ENCODE peak calls at places on chromosomes 2 and 18, in six cellular contexts. U is psoas muscle, O is lower lobe of right lung, V is OCI-LY7, I is endothelial cell, L is IMR-90. X is an unnamed sample.

GRCh38 chr18:48838166-48838775 is 112.5 kb downstream of the SMAD7 start:
- DNase-seq in V (no peak), U (peak), I (no peak), L (no peak), O (peak), X (no peak)

GRCh38 chr2:75098856-75099255 is 100.5 kb downstream of the TACR1 start:
- DNase-seq in I (peak), V (peak), O (no peak), U (no peak), L (peak), X (no peak)

GRCh38 chr2:56047136-56047535 is 123.6 kb upstream of the EFEMP1 start:
- DNase-seq in L (no peak), U (no peak), O (no peak), V (no peak), I (no peak), X (no peak)

GRCh38 chr2:151063271-151063670 is 198.4 kb downstream of the RBM43 start:
- DNase-seq in U (no peak), O (no peak), I (no peak), L (peak), V (no peak), X (no peak)

GRCh38 chr18:9681217-9681616 is 26.9 kb upstream of the RAB31 start:
- DNase-seq in U (no peak), L (no peak), O (no peak), I (no peak), V (no peak), X (no peak)

GRCh38 chr2:200742426-200742825 is 69.3 kb upstream of the BZW1 start:
- DNase-seq in V (no peak), O (peak), L (no peak), U (peak), I (no peak), X (no peak)

GRCh38 chr2:74188018-74188601 is 9.4 kb upstream of the MOB1A start:
- DNase-seq in L (peak), I (no peak), O (no peak), V (no peak), U (peak), X (no peak)

GRCh38 chr18:44799422-44800421 is 119.0 kb downstream of the SETBP1 start:
- DNase-seq in O (no peak), I (no peak), V (peak), L (no peak), U (no peak), X (no peak)

GRCh38 chr2:165219491-165219890 is 15.6 kb upstream of the SCN3A start:
- DNase-seq in I (no peak), O (no peak), V (no peak), U (no peak), L (no peak), X (no peak)

GRCh38 chr18:3824101-3824500 is 374.1 kb downstream of the TGIF1 start:
- DNase-seq in V (no peak), O (no peak), I (no peak), L (no peak), U (no peak), X (no peak)

GRCh38 chr2:190947139-190947538 is 66.5 kb downstream of the GLS start:
- DNase-seq in U (no peak), O (no peak), I (no peak), L (peak), V (no peak), X (no peak)

GRCh38 chr2:178679891-178680290 is 127.3 kb downstream of the TTN start:
- DNase-seq in O (no peak), V (no peak), L (no peak), U (no peak), I (no peak), X (no peak)

GRCh38 chr2:144162652-144163051 is 357.3 kb downstream of the ZEB2 start:
- DNase-seq in U (no peak), L (no peak), I (peak), V (peak), O (no peak), X (no peak)

GRCh38 chr2:1855150-1855549 is 110.8 kb upstream of the PXDN start:
- DNase-seq in V (no peak), L (no peak), U (no peak), I (peak), O (no peak), X (no peak)

GRCh38 chr2:88329815-88330603 is 122.5 kb downstream of the FOXI3 start:
- DNase-seq in L (peak), U (no peak), O (no peak), I (no peak), V (no peak), X (no peak)

GRCh38 chr2:242040303-242040655 is 170.8 kb downstream of the RTP5 start:
- DNase-seq in I (no peak), V (no peak), O (no peak), U (peak), L (no peak), X (no peak)

GRCh38 chr2:2635025-2635528 is 304.0 kb upstream of the MYT1L start:
- DNase-seq in I (no peak), U (no peak), O (no peak), V (no peak), L (no peak), X (no peak)

GRCh38 chr2:20619624-20620024 is 31.3 kb downstream of the HS1BP3 start:
- DNase-seq in U (peak), I (no peak), L (no peak), O (peak), V (no peak), X (no peak)

GRCh38 chr18:14927701-14928100 is 179.7 kb downstream of the ANKRD30B start:
- DNase-seq in I (no peak), V (no peak), O (no peak), L (no peak), U (no peak), X (no peak)

GRCh38 chr2:105269426-105269825 is 27.9 kb downstream of the GPR45 start:
- DNase-seq in I (no peak), V (no peak), O (no peak), L (no peak), U (no peak), X (no peak)

GRCh38 chr2:181904022-181904632 is 12.6 kb downstream of the ITPRID2 start:
- DNase-seq in O (no peak), L (peak), U (no peak), V (peak), I (peak), X (no peak)

GRCh38 chr2:134362152-134362653 is 108.3 kb downstream of the MGAT5 start:
- DNase-seq in U (no peak), L (no peak), V (no peak), I (no peak), O (no peak), X (no peak)

GRCh38 chr2:176161041-176161785 is 4.1 kb downstream of the HOXD3 start:
- DNase-seq in O (no peak), I (no peak), U (no peak), V (no peak), L (no peak), X (no peak)

GRCh38 chr2:235634435-235635152 is 140.8 kb downstream of the AGAP1 start:
- DNase-seq in O (no peak), U (peak), L (peak), I (no peak), V (no peak), X (no peak)

GRCh38 chr18:6994719-6995430 is 122.7 kb downstream of the LAMA1 start:
- DNase-seq in I (no peak), O (no peak), L (no peak), V (no peak), U (no peak), X (no peak)

GRCh38 chr18:49856531-49856930 is 43.2 kb upstream of the ACAA2 start:
- DNase-seq in V (no peak), I (no peak), L (no peak), O (no peak), U (no peak), X (no peak)

GRCh38 chr2:3766824-3767223 is 63.4 kb downstream of the DCDC2C start:
- DNase-seq in O (no peak), I (no peak), U (no peak), L (no peak), V (no peak), X (no peak)

GRCh38 chr2:46634905-46635304 is 155.5 kb downstream of the TMEM247 start:
- DNase-seq in L (no peak), I (no peak), U (no peak), V (no peak), O (no peak), X (no peak)

GRCh38 chr2:236449167-236449586 is 120.4 kb upstream of the ACKR3 start:
- DNase-seq in V (no peak), U (no peak), O (no peak), L (no peak), I (no peak), X (no peak)

GRCh38 chr2:28729698-28730097 is 21.9 kb upstream of the PPP1CB start:
- DNase-seq in U (no peak), L (peak), O (no peak), V (no peak), I (no peak), X (no peak)

GRCh38 chr18:48278081-48278480 is 131.1 kb downstream of the ZBTB7C start:
- DNase-seq in I (no peak), L (no peak), U (no peak), V (no peak), O (no peak), X (no peak)

GRCh38 chr18:21682276-21683051 is 22.1 kb downstream of the ABHD3 start:
- DNase-seq in I (no peak), O (no peak), L (peak), V (peak), U (no peak), X (no peak)

GRCh38 chr2:27249077-27249890 is 13.6 kb downstream of the SLC30A3 start:
- DNase-seq in U (no peak), L (no peak), O (no peak), V (peak), I (no peak), X (no peak)

GRCh38 chr2:206512999-206513398 is 69.7 kb downstream of the ADAM23 start:
- DNase-seq in L (no peak), V (no peak), I (no peak), U (no peak), O (no peak), X (no peak)
- TF ChIP-seq CTCF in L (no peak), V (no peak), I (no peak), U (no peak), O (no peak), X (no peak)

GRCh38 chr2:121214296-121214695 is 70.7 kb downstream of the TFCP2L1 start:
- DNase-seq in V (no peak), I (no peak), L (no peak), O (peak), U (peak), X (no peak)

GRCh38 chr2:121217627-121218026 is 67.4 kb downstream of the TFCP2L1 start:
- DNase-seq in I (no peak), V (no peak), O (peak), U (peak), L (no peak), X (no peak)

GRCh38 chr2:121220995-121221394 is 64.0 kb downstream of the TFCP2L1 start:
- DNase-seq in U (no peak), V (no peak), O (no peak), L (no peak), I (no peak), X (no peak)

GRCh38 chr2:121218386-121218938 is 66.5 kb downstream of the TFCP2L1 start:
- DNase-seq in L (no peak), U (peak), I (no peak), V (no peak), O (peak), X (no peak)

GRCh38 chr2:121219866-121220265 is 65.1 kb downstream of the TFCP2L1 start:
- DNase-seq in L (no peak), I (no peak), U (no peak), O (no peak), V (no peak), X (no peak)
- TF ChIP-seq CTCF in L (no peak), I (no peak), U (no peak), O (no peak), V (no peak), X (no peak)

DNA sequence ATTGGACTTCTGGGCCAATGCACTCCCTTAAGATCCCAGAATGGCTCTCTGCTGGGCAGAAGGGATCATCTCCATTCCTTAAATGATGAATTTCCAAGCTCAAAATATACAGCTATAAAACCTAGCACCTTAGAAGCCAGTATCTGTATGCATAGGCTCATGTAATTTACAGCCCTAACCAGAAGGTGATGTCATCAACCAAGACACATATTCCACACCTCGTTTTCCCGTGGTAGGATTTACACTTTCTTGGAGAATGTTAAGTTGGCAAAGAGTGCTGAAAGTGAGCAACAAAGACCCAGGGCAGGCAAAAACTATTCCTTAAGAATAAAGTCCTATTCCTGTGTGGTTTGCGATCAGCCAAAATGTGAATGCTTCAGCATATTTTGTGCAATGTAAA is 247.1 kb downstream of the OSR1 start:
- DNase-seq in U (no peak), L (no peak), V (no peak), I (no peak), O (no peak), X (no peak)
- TF ChIP-seq CTCF in U (no peak), L (no peak), V (no peak), I (no peak), O (no peak), X (no peak)

GRCh38 chr2:237483018-237483731 is 3.9 kb upstream of the MLPH start:
- DNase-seq in V (no peak), L (peak), O (peak), I (no peak), U (peak), X (no peak)
- TF ChIP-seq CTCF in V (no peak), L (peak), O (no peak), I (no peak), U (no peak), X (no peak)

DNA sequence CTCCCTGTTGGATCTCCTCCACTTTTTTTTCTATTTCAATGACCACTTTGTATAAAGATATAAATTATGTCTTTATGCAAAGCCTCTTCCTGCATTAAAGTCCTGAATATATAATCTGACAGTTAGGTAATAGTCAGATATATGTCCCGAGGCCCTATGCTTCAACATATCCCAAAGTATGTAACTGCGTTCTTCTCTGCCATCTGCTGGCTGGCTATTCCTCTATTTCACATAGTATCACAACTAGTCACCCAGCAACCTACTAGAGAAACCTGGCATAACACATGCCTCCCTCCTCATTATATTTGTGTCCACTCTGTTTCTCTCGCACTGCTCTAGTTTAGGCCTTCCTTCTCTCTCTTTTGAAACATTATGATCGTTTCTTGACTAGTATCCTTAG is 640.8 kb downstream of the DPP10 start:
- DNase-seq in L (no peak), U (no peak), I (no peak), O (no peak), V (no peak), X (no peak)
- TF ChIP-seq CTCF in L (no peak), U (no peak), I (no peak), O (no peak), V (peak), X (no peak)

DNA sequence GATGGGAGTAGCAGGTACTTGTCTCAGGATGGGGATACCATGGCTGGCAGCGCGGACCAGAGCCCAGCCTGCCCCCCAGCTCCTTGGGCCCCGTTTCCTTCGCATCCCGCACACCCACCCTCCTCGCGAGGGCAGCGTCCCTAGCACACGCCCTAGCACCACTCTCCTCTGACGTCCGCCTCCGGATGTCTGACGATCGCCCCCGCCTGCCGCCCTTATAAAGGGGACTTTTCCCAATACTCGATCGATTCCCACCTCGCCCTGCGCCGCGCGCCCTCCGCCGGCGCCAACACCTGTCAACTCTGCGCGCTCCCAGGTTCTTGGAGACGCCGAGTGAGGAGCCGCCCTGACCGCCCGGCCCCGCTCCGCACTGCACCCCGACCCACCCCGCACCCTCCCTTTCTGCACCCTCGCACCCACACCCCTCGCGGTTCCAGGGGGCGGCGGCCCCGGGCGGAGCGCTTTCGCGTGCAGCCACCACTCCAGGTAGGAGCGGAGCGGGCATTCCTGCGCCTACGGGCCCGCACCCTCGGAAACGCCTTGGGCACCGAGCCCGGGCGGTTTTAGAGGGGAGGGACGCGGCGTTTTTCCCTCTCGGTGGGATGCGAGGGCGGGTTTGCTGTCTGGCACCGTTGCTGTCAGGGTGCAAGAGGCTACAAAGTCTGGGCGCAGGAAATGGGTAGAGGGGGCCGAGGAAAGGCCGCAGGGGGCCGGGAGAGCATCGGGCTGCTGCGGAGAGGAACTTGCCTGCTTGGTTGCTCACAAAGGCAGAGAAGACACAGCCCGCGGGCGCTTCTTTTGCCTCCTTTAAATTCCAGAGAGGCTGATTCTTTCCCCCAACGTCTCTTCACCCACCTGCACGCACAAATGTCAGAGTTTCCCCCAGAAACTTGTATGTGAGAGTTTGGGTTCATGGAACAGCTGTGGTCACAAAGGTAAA is at the start of gene SLC5A7:
- DNase-seq in U (peak), I (peak), O (no peak), V (no peak), L (no peak), X (no peak)
- TF ChIP-seq CTCF in U (no peak), I (no peak), O (no peak), V (no peak), L (no peak), X (no peak)

GRCh38 chr2:121735520-121736074 is 1.1 kb downstream of the NIFK start:
- DNase-seq in V (peak), I (no peak), L (no peak), O (no peak), U (no peak), X (no peak)

GRCh38 chr2:121736140-121736461 is 574 bp downstream of the NIFK start:
- DNase-seq in I (no peak), U (no peak), L (no peak), V (peak), O (no peak), X (no peak)

GRCh38 chr2:121740973-121741372 is 4.3 kb upstream of the NIFK start:
- DNase-seq in V (no peak), L (no peak), U (no peak), I (no peak), O (no peak), X (no peak)

GRCh38 chr2:121731366-121731765 is 5.3 kb downstream of the NIFK start:
- DNase-seq in I (no peak), V (no peak), L (no peak), O (no peak), U (no peak), X (no peak)

DNA sequence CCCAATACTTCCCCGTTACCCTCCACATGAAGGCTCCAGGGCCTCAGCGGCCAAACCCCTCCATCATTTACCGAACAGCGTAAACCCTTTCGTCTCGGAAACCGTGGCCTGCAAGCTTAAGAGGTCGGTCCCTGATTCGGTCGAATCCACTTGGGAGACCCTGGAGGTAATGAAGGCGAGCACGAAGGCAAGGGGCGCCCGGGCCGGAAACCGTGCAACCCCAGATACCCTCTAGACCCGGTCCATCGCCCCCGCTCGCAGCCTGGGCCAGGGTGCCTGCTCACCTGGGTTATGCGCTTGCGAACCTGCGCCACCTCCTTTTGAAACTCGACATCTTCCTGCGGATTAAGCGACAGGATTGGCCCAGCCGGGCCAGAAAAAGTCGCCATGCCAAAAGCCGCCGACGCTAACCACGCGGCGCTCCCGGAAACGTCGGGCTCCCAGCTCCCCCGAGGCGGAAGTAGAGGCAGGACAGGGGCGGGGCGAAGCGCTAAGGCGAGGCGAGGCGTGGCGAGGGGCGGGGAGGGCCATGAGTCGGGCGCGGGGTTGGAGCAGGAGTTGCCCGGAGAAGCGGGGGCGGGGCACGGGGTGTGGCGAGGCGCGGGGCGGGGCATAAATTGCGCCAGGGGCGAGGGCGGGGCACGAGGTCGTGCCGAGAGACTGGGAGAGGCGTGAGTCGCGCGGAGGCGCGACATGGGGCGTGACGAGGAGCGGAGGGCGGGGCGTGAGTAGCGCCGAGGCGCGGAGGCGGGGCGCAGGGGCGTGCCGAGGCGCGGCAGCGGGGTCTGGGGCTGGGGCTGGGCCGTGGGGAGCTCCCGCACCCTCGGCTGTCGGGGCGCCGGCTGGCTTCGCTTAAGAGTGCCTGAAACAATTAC is at the start of gene NIFK:
- DNase-seq in L (peak), U (peak), I (peak), V (peak), O (peak), X (peak)
- TF ChIP-seq CTCF in L (no peak), U (no peak), I (no peak), V (no peak), O (no peak), X (no peak)

GRCh38 chr18:28961669-28962228 is 784.8 kb upstream of the CDH2 start:
- DNase-seq in I (peak), U (no peak), V (peak), O (no peak), L (peak), X (no peak)
- TF ChIP-seq CTCF in I (peak), U (no peak), V (peak), O (peak), L (peak), X (no peak)

X was measured in omental fat pad.